ENCODE peak calls at places on chromosomes 16 and 17, in seven cellular contexts. E is GM23338, U is neural progenitor cell, O is PC-3, C is mammary epithelial cell, A is astrocyte, P is neuronal stem cell. H is an unnamed sample.
A peak's percentile ranks its signal among the peaks of the same experiment; 100 is the strongest.

GRCh38 chr17:41420134-41420533 is 4.3 kb downstream of the KRT37 start:
- DNase-seq in E (no peak), U (no peak), O (peak; percentile 64), C (peak; percentile 78), A (peak; percentile 31), P (no peak), H (no peak)

GRCh38 chr17:74211141-74211928 is 2.0 kb upstream of the TTYH2 start:
- DNase-seq in E (peak; percentile 76), U (peak; percentile 40), O (peak; percentile 28), C (no peak), A (peak; percentile 21), P (no peak), H (no peak)

GRCh38 chr16:69494993-69495392 is 70.6 kb downstream of the CYB5B start:
- DNase-seq in E (peak; percentile 86), U (peak; percentile 57), O (peak; percentile 3), C (no peak), A (no peak), P (no peak), H (no peak)

GRCh38 chr16:3101841-3102470 is 2.9 kb upstream of the ZSCAN10 start:
- DNase-seq in E (peak; percentile 89), U (peak; percentile 91), O (no peak), C (no peak), A (no peak), P (peak; percentile 51), H (no peak)

GRCh38 chr17:75876938-75877751 is 1.2 kb downstream of the TRIM47 start:
- DNase-seq in E (peak; percentile 45), U (peak; percentile 40), O (peak; percentile 95), C (peak; percentile 96), A (peak; percentile 90), P (no peak), H (peak; percentile 99)

GRCh38 chr17:80380068-80381061 is 34.6 kb upstream of the ENDOV start:
- DNase-seq in E (no peak), U (no peak), O (no peak), C (no peak), A (no peak), P (no peak), H (peak; percentile 15)

GRCh38 chr17:5024604-5025003 is 10.6 kb downstream of the SLC52A1 start:
- DNase-seq in E (no peak), U (no peak), O (no peak), C (no peak), A (no peak), P (no peak), H (peak; percentile 51)

GRCh38 chr16:89993971-89994370 is 25.3 kb downstream of the DBNDD1 start:
- DNase-seq in E (no peak), U (no peak), O (no peak), C (no peak), A (no peak), P (no peak), H (no peak)

GRCh38 chr17:44323359-44324091 is 1.1 kb downstream of the SLC25A39 start:
- DNase-seq in E (no peak), U (no peak), O (no peak), C (no peak), A (no peak), P (no peak), H (peak; percentile 85)

GRCh38 chr17:59695943-59696681 is 11.1 kb downstream of the PTRH2 start:
- DNase-seq in E (no peak), U (no peak), O (no peak), C (no peak), A (no peak), P (no peak), H (no peak)

GRCh38 chr16:11296706-11297491 is 15.8 kb upstream of the PRM1 start:
- DNase-seq in E (no peak), U (no peak), O (no peak), C (peak; percentile 50), A (peak; percentile 46), P (no peak), H (peak; percentile 1)

GRCh38 chr16:85003076-85003475 is 8.3 kb downstream of the ZDHHC7 start:
- DNase-seq in E (peak; percentile 30), U (no peak), O (no peak), C (no peak), A (no peak), P (no peak), H (no peak)

GRCh38 chr16:86765389-86766026 is 187.2 kb downstream of the FOXL1 start:
- DNase-seq in E (no peak), U (no peak), O (no peak), C (no peak), A (no peak), P (no peak), H (no peak)

GRCh38 chr16:67707210-67707609 is 11.9 kb downstream of the GFOD2 start:
- DNase-seq in E (no peak), U (no peak), O (no peak), C (no peak), A (no peak), P (no peak), H (no peak)
- H2AFZ ChIP-seq in E (no peak overlapping the region), U (no peak overlapping the region), O (no peak overlapping the region), C (no peak overlapping the region), A (no peak overlapping the region), P (no peak overlapping the region), H (no peak overlapping the region)

GRCh38 chr16:77059441-77059840 is 131.5 kb upstream of the MON1B start:
- DNase-seq in E (no peak), U (no peak), O (no peak), C (no peak), A (no peak), P (no peak), H (no peak)

GRCh38 chr16:77062878-77063566 is 128.0 kb upstream of the MON1B start:
- DNase-seq in E (peak; percentile 14), U (peak; percentile 40), O (no peak), C (no peak), A (no peak), P (no peak), H (no peak)

GRCh38 chr16:77060614-77061013 is 130.4 kb upstream of the MON1B start:
- DNase-seq in E (no peak), U (no peak), O (no peak), C (no peak), A (no peak), P (no peak), H (no peak)

DNA sequence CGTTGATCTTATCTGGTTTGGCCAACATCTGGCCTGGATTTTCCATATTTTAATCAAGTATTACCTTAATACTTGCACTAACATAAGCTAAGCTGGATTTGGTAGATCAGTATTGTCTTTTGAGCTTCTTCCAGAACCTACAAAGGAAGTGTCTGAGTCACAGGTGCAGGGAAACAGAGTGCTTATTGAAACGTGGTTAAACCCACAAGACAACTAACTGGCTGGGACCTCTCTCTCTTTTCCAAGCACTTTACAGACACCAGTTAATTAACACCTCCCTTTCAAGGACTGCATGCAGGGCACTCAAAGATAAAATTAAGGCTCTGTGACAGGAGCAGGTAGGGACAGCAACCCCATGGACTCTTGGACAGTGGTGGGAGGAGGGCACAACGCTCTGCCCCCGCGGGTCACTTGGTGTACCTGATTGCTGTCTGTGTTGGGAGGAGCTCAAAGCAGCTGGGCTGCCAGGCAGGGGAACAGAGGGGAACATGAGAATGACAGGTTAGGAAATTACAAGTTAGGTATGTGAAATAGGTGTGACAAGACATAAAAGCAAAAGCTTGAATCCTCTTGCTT is 133.7 kb upstream of the MON1B start:
- DNase-seq in E (no peak), U (peak; percentile 44), O (no peak), C (peak; percentile 8), A (no peak), P (no peak), H (no peak)
- H3K4me3 ChIP-seq in E (no peak overlapping the region), U (no peak overlapping the region), O (no peak overlapping the region), C (no peak overlapping the region), A (no peak overlapping the region), P (no peak overlapping the region), H (no peak overlapping the region)

DNA sequence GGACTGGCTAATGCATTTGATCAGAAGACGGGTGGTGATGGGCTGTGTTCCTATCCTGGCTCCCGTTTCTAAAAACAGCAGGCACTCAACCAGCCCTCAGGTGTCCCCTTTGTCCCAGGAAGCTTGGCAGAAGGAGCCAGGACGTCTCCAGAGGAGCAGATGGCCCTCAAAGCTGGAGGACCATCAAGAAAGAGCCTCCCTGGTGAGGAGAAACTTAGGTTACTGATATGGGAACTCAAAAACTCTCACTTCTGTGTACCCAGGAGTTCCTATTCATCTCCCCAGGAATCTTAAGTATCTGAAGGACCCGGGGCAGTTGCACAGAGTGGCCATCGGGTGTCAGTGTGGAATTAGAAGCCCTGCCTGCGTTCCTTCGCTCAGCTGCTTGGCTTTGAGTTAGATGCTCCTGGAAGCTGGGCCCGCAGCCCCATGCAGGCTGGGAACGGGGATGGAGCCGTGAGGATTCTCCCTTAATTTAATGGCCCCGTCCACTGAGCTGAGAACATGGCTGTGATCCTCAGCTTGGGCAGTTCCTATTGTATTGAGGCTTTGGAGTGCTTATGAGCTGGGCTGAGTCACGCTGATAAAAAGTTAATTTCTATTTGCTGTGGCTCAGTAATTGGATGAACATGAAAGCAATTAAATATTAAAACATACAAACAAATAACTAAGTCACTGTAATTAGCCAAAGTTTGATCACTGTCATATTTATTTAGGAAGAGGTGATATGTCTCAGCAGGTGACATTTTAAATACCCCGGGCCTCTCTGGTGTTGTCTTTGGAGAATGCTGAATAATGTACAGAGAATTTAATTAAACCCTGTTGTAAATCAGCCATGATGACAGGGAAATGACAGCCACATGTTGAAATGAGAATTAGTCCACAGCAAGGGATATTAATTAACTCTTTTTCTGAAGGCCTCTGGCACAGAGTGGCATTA is 402.1 kb downstream of the SEC14L1 start:
- DNase-seq in E (peak; percentile 97), U (peak; percentile 96), O (peak; percentile 91), C (peak; percentile 60), A (peak; percentile 59), P (peak; percentile 85), H (peak; percentile 95)
- H2AFZ ChIP-seq in E (peak overlapping the region; percentile 30), U (peak overlapping the region; percentile 55), O (no peak overlapping the region), C (peak overlapping the region; percentile 11), A (no peak overlapping the region), P (peak overlapping the region; percentile 60), H (peak overlapping the region; percentile 73)

GRCh38 chr17:38454528-38454927 is 26.3 kb downstream of the ARHGAP23 start:
- DNase-seq in E (no peak), U (no peak), O (peak; percentile 79), C (peak; percentile 75), A (peak; percentile 67), P (no peak), H (peak; percentile 100)
- H3K4me3 ChIP-seq in E (peak overlapping the region; percentile 69), U (peak overlapping the region; percentile 47), O (peak overlapping the region; percentile 47), C (peak overlapping the region; percentile 39), A (peak overlapping the region; percentile 74), P (peak overlapping the region; percentile 74), H (peak overlapping the region; percentile 76)